ENCODE peak calls at places on chromosomes 7 and 10, in eight cellular contexts. E is GM12878, U is HL-60, W is suprapubic skin, L is transverse colon, R is spleen, X is HCT116, B is breast epithelium. Z is an unnamed sample.

GRCh38 chr10:107708981-107709380 is 544.5 kb upstream of the SORCS1 start:
- DNase-seq in R (no peak), E (no peak), B (no peak), U (no peak), L (no peak), X (no peak), W (no peak), Z (no peak)

GRCh38 chr10:132922872-132923271 is 19.5 kb downstream of the CFAP46 start:
- DNase-seq in R (peak), X (no peak), L (no peak), U (no peak), E (no peak), W (no peak), B (no peak), Z (no peak)

GRCh38 chr7:24419527-24419926 is 135.5 kb downstream of the NPY start:
- DNase-seq in B (no peak), X (no peak), L (no peak), U (no peak), R (no peak), W (no peak), E (no peak), Z (no peak)

GRCh38 chr10:29409241-29410051 is 120.6 kb downstream of the LYZL1 start:
- DNase-seq in R (peak), E (no peak), L (peak), B (peak), U (peak), X (peak), W (peak), Z (peak)

GRCh38 chr7:149773446-149774236 is at the start of gene ZNF467:
- DNase-seq in E (no peak), B (peak), R (peak), W (no peak), X (no peak), L (peak), U (peak), Z (peak)

GRCh38 chr7:122304996-122305421 is 459 bp upstream of the FEZF1 start:
- DNase-seq in U (no peak), X (no peak), B (no peak), E (no peak), W (no peak), L (no peak), R (no peak), Z (peak)

GRCh38 chr7:54788664-54789063 is 29.7 kb upstream of the SEC61G start:
- DNase-seq in B (no peak), R (no peak), E (peak), W (no peak), L (peak), U (peak), X (peak), Z (peak)

GRCh38 chr10:22550732-22551131 is 163.6 kb downstream of the PIP4K2A start:
- DNase-seq in B (no peak), E (no peak), L (peak), X (peak), W (no peak), R (peak), U (peak), Z (peak)

GRCh38 chr10:29022513-29022912 is 266.4 kb upstream of the LYZL1 start:
- DNase-seq in B (no peak), X (no peak), E (no peak), U (no peak), R (no peak), W (no peak), L (no peak), Z (no peak)

GRCh38 chr10:75762436-75762802 is 331.0 kb downstream of the LRMDA start:
- DNase-seq in U (no peak), R (no peak), X (no peak), W (no peak), L (peak), E (no peak), B (no peak), Z (no peak)

GRCh38 chr7:6256709-6257535 is 15.5 kb downstream of the CYTH3 start:
- DNase-seq in W (peak), L (peak), E (peak), X (no peak), U (peak), R (peak), B (no peak), Z (no peak)

GRCh38 chr7:6260291-6261183 is 11.9 kb downstream of the CYTH3 start:
- DNase-seq in R (no peak), B (no peak), X (no peak), L (no peak), E (no peak), W (no peak), U (no peak), Z (no peak)

GRCh38 chr7:6257602-6258001 is 14.8 kb downstream of the CYTH3 start:
- DNase-seq in U (no peak), W (no peak), X (no peak), L (no peak), E (no peak), R (peak), B (no peak), Z (no peak)

GRCh38 chr7:6258440-6259182 is 13.8 kb downstream of the CYTH3 start:
- DNase-seq in X (no peak), U (no peak), R (no peak), B (no peak), W (no peak), E (no peak), L (no peak), Z (no peak)

GRCh38 chr7:6259257-6259656 is 13.2 kb downstream of the CYTH3 start:
- DNase-seq in X (no peak), E (no peak), L (no peak), W (no peak), B (no peak), U (no peak), R (no peak), Z (no peak)
- TF ChIP-seq POLR2AphosphoS5 in X (no peak), E (no peak), L (no peak), W (no peak), B (no peak), U (no peak), R (no peak), Z (no peak)

GRCh38 chr7:127953966-127954365 is 77.3 kb downstream of the LRRC4 start:
- DNase-seq in B (no peak), R (no peak), U (no peak), X (no peak), L (no peak), W (no peak), E (no peak), Z (no peak)
- H3K27ac ChIP-seq in B (no peak), R (no peak), U (no peak), X (no peak), L (no peak), W (no peak), E (no peak), Z (no peak)

GRCh38 chr10:114556236-114557122 is 101.6 kb downstream of the ABLIM1 start:
- DNase-seq in B (no peak), E (no peak), U (no peak), R (no peak), X (no peak), W (no peak), L (no peak), Z (no peak)

GRCh38 chr10:114550756-114551290 is 107.3 kb downstream of the ABLIM1 start:
- DNase-seq in U (no peak), R (no peak), L (no peak), B (no peak), X (peak), W (no peak), E (no peak), Z (peak)

GRCh38 chr10:114548662-114549061 is 109.4 kb downstream of the ABLIM1 start:
- DNase-seq in R (no peak), X (peak), U (no peak), E (no peak), L (peak), W (no peak), B (peak), Z (peak)

GRCh38 chr10:114551310-114551972 is 106.6 kb downstream of the ABLIM1 start:
- DNase-seq in E (no peak), B (peak), U (no peak), L (peak), R (no peak), X (no peak), W (no peak), Z (no peak)

GRCh38 chr10:114552050-114552449 is 106.0 kb downstream of the ABLIM1 start:
- DNase-seq in R (no peak), U (no peak), B (no peak), E (no peak), W (no peak), X (no peak), L (no peak), Z (no peak)
- TF ChIP-seq POLR2AphosphoS5 in R (no peak), U (no peak), B (no peak), E (no peak), W (peak), X (no peak), L (no peak), Z (no peak)

GRCh38 chr7:100667331-100668068 is 6.0 kb upstream of the GNB2 start:
- DNase-seq in U (no peak), B (no peak), R (no peak), W (no peak), X (no peak), E (no peak), L (no peak), Z (no peak)
- H3K27ac ChIP-seq in U (no peak), B (no peak), R (no peak), W (no peak), X (no peak), E (no peak), L (no peak), Z (no peak)

GRCh38 chr7:127588019-127588696 is at the start of gene ARF5:
- DNase-seq in W (peak), L (peak), E (no peak), R (peak), U (peak), X (peak), B (peak), Z (peak)

GRCh38 chr7:127589901-127590300 is 1.7 kb downstream of the ARF5 start:
- DNase-seq in U (no peak), B (no peak), X (no peak), W (no peak), L (no peak), E (no peak), R (no peak), Z (no peak)

GRCh38 chr7:127591189-127591588 is 2.3 kb upstream of the FSCN3 start:
- DNase-seq in W (no peak), E (no peak), R (no peak), X (no peak), L (no peak), U (no peak), B (no peak), Z (no peak)

GRCh38 chr7:127587663-127588018 is 570 bp upstream of the ARF5 start:
- DNase-seq in U (no peak), W (no peak), X (no peak), E (no peak), R (peak), B (peak), L (peak), Z (peak)

DNA sequence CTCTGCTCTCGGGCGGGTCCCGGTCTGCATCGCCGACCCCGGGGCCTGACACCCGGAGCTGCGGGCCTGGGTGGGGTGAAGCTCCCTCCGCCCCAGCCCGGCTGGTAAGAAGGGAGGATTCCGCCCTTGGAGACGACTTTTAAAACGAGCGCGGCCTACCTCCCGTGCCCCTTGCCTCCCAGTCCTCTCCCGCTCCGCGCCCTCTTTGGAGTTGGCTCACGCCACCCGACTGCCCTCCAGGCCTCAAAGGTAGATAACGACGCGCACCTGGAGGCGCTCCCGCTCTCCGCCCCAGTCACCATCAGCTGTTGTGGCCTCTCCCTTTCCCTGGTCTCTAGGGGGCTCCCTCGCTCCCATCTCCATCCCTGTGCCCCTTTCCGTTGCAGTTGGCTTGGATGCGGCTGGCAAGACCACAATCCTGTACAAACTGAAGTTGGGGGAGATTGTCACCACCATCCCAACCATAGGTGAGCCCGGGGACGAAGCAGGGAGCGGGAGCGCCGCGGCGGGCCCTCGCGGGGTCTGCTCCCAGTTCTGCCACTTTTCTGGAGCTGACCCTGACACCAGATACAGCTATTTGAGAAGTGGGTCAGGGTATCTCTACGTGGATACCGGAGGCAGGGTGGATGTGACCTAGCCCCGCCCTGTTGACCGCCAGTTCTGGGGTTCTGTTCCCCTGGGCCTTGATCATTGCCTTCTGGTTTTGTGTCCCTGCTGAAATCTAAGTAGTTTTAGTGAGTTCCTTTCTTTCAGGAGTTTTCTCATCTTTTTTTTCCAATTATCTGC is 679 bp downstream of the ARF5 start:
- DNase-seq in E (no peak), B (peak), X (peak), W (no peak), U (peak), R (no peak), L (peak), Z (peak)
- TF ChIP-seq POLR2AphosphoS5 in E (no peak), B (no peak), X (no peak), W (no peak), U (no peak), R (no peak), L (no peak), Z (no peak)

Z was measured in GM23338.